ENCODE peak calls at places on chromosome 1, in eight cellular contexts. X, K, M, D, G, U, N and H are unnamed samples.

GRCh38 chr1:204382714-204383083 is 23.0 kb upstream of the PLEKHA6 start:
- DNase-seq in X (no peak), K (no peak), M (no peak), D (peak; percentile 13), G (no peak), U (no peak), N (no peak), H (no peak)

GRCh38 chr1:20530261-20530660 is 22.1 kb upstream of the FAM43B start:
- DNase-seq in X (no peak), K (no peak), M (no peak), D (no peak), G (no peak), U (no peak), N (no peak), H (no peak)

GRCh38 chr1:184036517-184036949 is 995 bp downstream of the COLGALT2 start:
- DNase-seq in X (peak; percentile 57), K (peak; percentile 66), M (no peak), D (no peak), G (no peak), U (peak; percentile 62), N (no peak), H (no peak)

GRCh38 chr1:154751690-154752089 is 118.4 kb downstream of the KCNN3 start:
- DNase-seq in X (peak; percentile 50), K (no peak), M (no peak), D (peak; percentile 26), G (peak; percentile 8), U (no peak), N (no peak), H (no peak)

GRCh38 chr1:12708956-12709555 is 6.9 kb upstream of the AADACL3 start:
- DNase-seq in X (no peak), K (no peak), M (no peak), D (no peak), G (no peak), U (no peak), N (no peak), H (no peak)

GRCh38 chr1:8831329-8831728 is 13.9 kb upstream of the RERE start:
- DNase-seq in X (no peak), K (no peak), M (no peak), D (no peak), G (no peak), U (no peak), N (no peak), H (no peak)

GRCh38 chr1:13754510-13755103 is 54.6 kb downstream of the PRDM2 start:
- DNase-seq in X (no peak), K (no peak), M (no peak), D (no peak), G (no peak), U (no peak), N (no peak), H (no peak)

GRCh38 chr1:30748098-30748698 is 9.4 kb downstream of the LAPTM5 start:
- DNase-seq in X (peak; percentile 60), K (no peak), M (no peak), D (no peak), G (peak; percentile 21), U (no peak), N (no peak), H (no peak)

GRCh38 chr1:232473900-232474299 is 156.0 kb downstream of the SIPA1L2 start:
- DNase-seq in X (no peak), K (no peak), M (no peak), D (no peak), G (no peak), U (no peak), N (no peak), H (no peak)

GRCh38 chr1:97567000-97567749 is 353.7 kb downstream of the DPYD start:
- DNase-seq in X (no peak), K (no peak), M (no peak), D (no peak), G (no peak), U (no peak), N (no peak), H (no peak)

GRCh38 chr1:181127898-181128453 is 39.5 kb downstream of the IER5 start:
- DNase-seq in X (no peak), K (no peak), M (no peak), D (no peak), G (no peak), U (no peak), N (no peak), H (no peak)

GRCh38 chr1:50995651-50996050 is 25.6 kb downstream of the CDKN2C start:
- DNase-seq in X (no peak), K (no peak), M (no peak), D (no peak), G (no peak), U (no peak), N (no peak), H (no peak)

GRCh38 chr1:53526451-53527101 is 67.4 kb downstream of the DMRTB1 start:
- DNase-seq in X (no peak), K (no peak), M (no peak), D (no peak), G (peak; percentile 34), U (no peak), N (no peak), H (peak; percentile 20)